ENCODE peak calls at places on chromosomes 16 and 17, in nine cellular contexts. R is ovary, V is tibial nerve, A is adrenal gland, Z is Peyer's patch, H is uterus, S is A549, B is stomach, O is esophagus squamous epithelium. G is an unnamed sample.

GRCh38 chr17:78214016-78214705 is at the start of gene BIRC5:
- DNase-seq in R (peak), V (peak), A (peak), Z (peak), H (peak), S (peak), B (peak), O (peak), G (peak)

GRCh38 chr16:86540894-86541293 is 14.1 kb downstream of the MTHFSD start:
- DNase-seq in R (no peak), V (no peak), A (no peak), Z (no peak), H (no peak), S (no peak), B (no peak), O (no peak), G (no peak)

GRCh38 chr17:10198509-10199249 is at the start of gene GAS7:
- DNase-seq in R (peak), V (peak), A (peak), Z (peak), H (peak), S (no peak), B (peak), O (no peak), G (no peak)

GRCh38 chr16:28610595-28611270 is 889 bp upstream of the SULT1A1 start:
- DNase-seq in R (no peak), V (no peak), A (peak), Z (peak), H (no peak), S (no peak), B (peak), O (no peak), G (no peak)

GRCh38 chr17:17169396-17169795 is 36.7 kb downstream of the PLD6 start:
- DNase-seq in R (no peak), V (no peak), A (no peak), Z (no peak), H (no peak), S (no peak), B (no peak), O (no peak), G (no peak)

GRCh38 chr16:76222087-76222486 is 55.1 kb upstream of the CNTNAP4 start:
- DNase-seq in R (no peak), V (no peak), A (no peak), Z (no peak), H (no peak), S (peak), B (no peak), O (no peak), G (no peak)

GRCh38 chr17:46942441-46943217 is 19.7 kb downstream of the GOSR2 start:
- DNase-seq in R (peak), V (no peak), A (peak), Z (peak), H (peak), S (peak), B (peak), O (no peak), G (no peak)

GRCh38 chr16:62954144-62955032 is 918.1 kb upstream of the CDH8 start:
- DNase-seq in R (no peak), V (no peak), A (no peak), Z (no peak), H (no peak), S (no peak), B (no peak), O (no peak), G (no peak)

GRCh38 chr17:41322264-41322902 is 6.9 kb upstream of the KRTAP17-1 start:
- DNase-seq in R (no peak), V (no peak), A (no peak), Z (no peak), H (no peak), S (peak), B (no peak), O (no peak), G (no peak)

GRCh38 chr17:17743391-17744112 is 62.3 kb downstream of the RAI1 start:
- DNase-seq in R (no peak), V (no peak), A (no peak), Z (no peak), H (no peak), S (no peak), B (no peak), O (no peak), G (no peak)

GRCh38 chr16:68146583-68146982 is 61.4 kb downstream of the NFATC3 start:
- DNase-seq in R (no peak), V (no peak), A (no peak), Z (no peak), H (no peak), S (peak), B (no peak), O (no peak), G (no peak)

GRCh38 chr17:80361495-80362220 is 53.3 kb upstream of the ENDOV start:
- DNase-seq in R (no peak), V (no peak), A (no peak), Z (no peak), H (no peak), S (peak), B (no peak), O (no peak), G (no peak)

GRCh38 chr16:87185983-87186382 is 131.2 kb downstream of the C16orf95 start:
- DNase-seq in R (no peak), V (no peak), A (no peak), Z (no peak), H (no peak), S (no peak), B (no peak), O (no peak), G (no peak)

GRCh38 chr16:88128556-88128955 is 177.3 kb downstream of the BANP start:
- DNase-seq in R (no peak), V (no peak), A (no peak), Z (no peak), H (no peak), S (no peak), B (no peak), O (no peak), G (no peak)

GRCh38 chr17:74599531-74599939 is 7.5 kb upstream of the CD300LD start:
- DNase-seq in R (no peak), V (no peak), A (peak), Z (peak), H (no peak), S (no peak), B (no peak), O (no peak), G (no peak)

GRCh38 chr16:11090947-11091785 is 146.8 kb downstream of the CLEC16A start:
- DNase-seq in R (no peak), V (no peak), A (no peak), Z (no peak), H (no peak), S (no peak), B (no peak), O (no peak), G (no peak)

GRCh38 chr17:64133546-64134215 is 3.7 kb upstream of the ERN1 start:
- DNase-seq in R (no peak), V (no peak), A (no peak), Z (peak), H (no peak), S (peak), B (no peak), O (no peak), G (peak)

GRCh38 chr17:8611135-8611534 is 19.4 kb downstream of the MYH10 start:
- DNase-seq in R (no peak), V (no peak), A (no peak), Z (no peak), H (no peak), S (no peak), B (no peak), O (no peak), G (no peak)

GRCh38 chr16:76197925-76198324 is 79.3 kb upstream of the CNTNAP4 start:
- DNase-seq in R (no peak), V (no peak), A (no peak), Z (no peak), H (no peak), S (no peak), B (no peak), O (no peak), G (no peak)

GRCh38 chr17:19415311-19415710 is 4.3 kb downstream of the RNF112 start:
- DNase-seq in R (no peak), V (no peak), A (no peak), Z (no peak), H (no peak), S (no peak), B (no peak), O (no peak), G (no peak)

GRCh38 chr17:17114592-17115225 is 72.5 kb downstream of the MPRIP start:
- DNase-seq in R (no peak), V (no peak), A (no peak), Z (no peak), H (no peak), S (no peak), B (no peak), O (no peak), G (no peak)

GRCh38 chr17:4365628-4366311 is 705 bp downstream of the UBE2G1 start:
- DNase-seq in R (peak), V (no peak), A (peak), Z (peak), H (peak), S (peak), B (no peak), O (no peak), G (no peak)

GRCh38 chr16:66223176-66223780 is 143.2 kb upstream of the CDH5 start:
- DNase-seq in R (no peak), V (no peak), A (no peak), Z (no peak), H (no peak), S (no peak), B (no peak), O (no peak), G (no peak)

GRCh38 chr16:8660841-8661301 is 13.5 kb upstream of the ABAT start:
- DNase-seq in R (peak), V (peak), A (peak), Z (peak), H (peak), S (peak), B (peak), O (no peak), G (peak)

GRCh38 chr16:80684906-80685305 is 119.5 kb downstream of the CDYL2 start:
- DNase-seq in R (no peak), V (no peak), A (no peak), Z (no peak), H (no peak), S (no peak), B (no peak), O (no peak), G (no peak)

GRCh38 chr17:74288785-74289184 is 14.8 kb downstream of the DNAI2 start:
- DNase-seq in R (no peak), V (no peak), A (no peak), Z (no peak), H (no peak), S (no peak), B (no peak), O (no peak), G (no peak)

GRCh38 chr17:30589431-30589830 is 112.2 kb downstream of the GOSR1 start:
- DNase-seq in R (no peak), V (no peak), A (no peak), Z (no peak), H (no peak), S (no peak), B (no peak), O (no peak), G (no peak)

GRCh38 chr16:48335961-48336360 is 49.3 kb downstream of the SIAH1 start:
- DNase-seq in R (no peak), V (no peak), A (no peak), Z (no peak), H (no peak), S (no peak), B (no peak), O (no peak), G (no peak)

GRCh38 chr16:78230832-78231231 is 131.4 kb downstream of the WWOX start:
- DNase-seq in R (no peak), V (no peak), A (no peak), Z (no peak), H (no peak), S (peak), B (no peak), O (no peak), G (no peak)

GRCh38 chr16:25114121-25114520 is 2.6 kb downstream of the LCMT1 start:
- DNase-seq in R (no peak), V (no peak), A (no peak), Z (no peak), H (no peak), S (no peak), B (no peak), O (no peak), G (no peak)

GRCh38 chr16:24701521-24701951 is 27.9 kb upstream of the TNRC6A start:
- DNase-seq in R (no peak), V (peak), A (peak), Z (no peak), H (no peak), S (peak), B (no peak), O (no peak), G (no peak)

GRCh38 chr16:75550211-75550662 is 5.8 kb downstream of the TMEM231 start:
- DNase-seq in R (no peak), V (no peak), A (peak), Z (peak), H (no peak), S (peak), B (peak), O (no peak), G (no peak)

GRCh38 chr17:29566473-29567361 is at the start of gene ABHD15:
- DNase-seq in R (peak), V (peak), A (peak), Z (peak), H (peak), S (peak), B (peak), O (no peak), G (peak)

GRCh38 chr17:64938925-64939474 is 19.7 kb upstream of the LRRC37A3 start:
- DNase-seq in R (no peak), V (no peak), A (peak), Z (peak), H (no peak), S (peak), B (peak), O (no peak), G (no peak)

GRCh38 chr16:71431176-71431575 is 10.7 kb downstream of the TLE7 start:
- DNase-seq in R (no peak), V (no peak), A (no peak), Z (no peak), H (no peak), S (no peak), B (peak), O (no peak), G (no peak)

GRCh38 chr16:84725481-84726078 is 25.8 kb downstream of the USP10 start:
- DNase-seq in R (no peak), V (no peak), A (no peak), Z (no peak), H (no peak), S (no peak), B (no peak), O (no peak), G (no peak)

GRCh38 chr16:84726670-84727467 is 27.1 kb downstream of the USP10 start:
- DNase-seq in R (no peak), V (no peak), A (no peak), Z (peak), H (no peak), S (no peak), B (no peak), O (no peak), G (no peak)

GRCh38 chr16:84726079-84726669 is 26.4 kb downstream of the USP10 start:
- DNase-seq in R (peak), V (peak), A (peak), Z (peak), H (peak), S (peak), B (peak), O (peak), G (peak)

GRCh38 chr16:84722068-84722467 is 22.3 kb downstream of the USP10 start:
- DNase-seq in R (no peak), V (no peak), A (no peak), Z (no peak), H (no peak), S (no peak), B (no peak), O (no peak), G (no peak)

DNA sequence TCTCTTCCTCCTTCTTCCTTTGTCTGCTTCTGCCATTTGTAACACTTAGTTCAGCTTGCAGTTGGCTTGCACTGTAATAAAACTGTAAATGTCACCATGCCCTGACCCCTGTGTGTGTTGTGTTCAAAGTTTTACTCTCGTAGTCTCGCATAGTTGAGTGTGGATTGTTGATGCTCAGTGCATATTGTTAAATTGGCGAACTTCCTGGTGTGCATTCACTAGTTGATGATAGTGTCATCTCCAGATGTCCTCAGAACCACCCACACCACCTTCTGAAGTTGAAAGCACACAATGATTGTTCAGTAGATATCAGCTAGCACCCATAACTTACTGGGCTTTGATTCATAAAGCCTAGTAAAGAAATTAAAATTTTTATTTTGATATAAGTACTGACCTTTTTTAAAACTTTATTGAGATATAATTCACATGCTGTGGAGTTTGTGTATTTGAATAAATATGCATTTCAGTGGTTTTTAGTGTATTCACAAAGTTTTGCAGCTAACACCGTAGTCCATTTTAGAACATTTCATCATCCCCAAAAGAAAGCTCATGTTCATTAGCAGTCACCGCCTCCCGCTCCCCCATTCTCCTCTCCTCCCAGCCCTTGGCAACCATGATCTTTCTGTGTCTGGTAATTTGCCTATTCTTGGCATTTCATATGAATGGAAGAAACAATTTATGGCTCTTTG is 25.0 kb downstream of the USP10 start:
- DNase-seq in R (no peak), V (no peak), A (no peak), Z (no peak), H (peak), S (no peak), B (no peak), O (no peak), G (no peak)
- H3K4me3 ChIP-seq in R (no peak), V (no peak), A (no peak), Z (no peak), H (no peak), S (no peak), B (no peak), O (no peak), G (no peak)

GRCh38 chr17:2085648-2085949 is 30.7 kb downstream of the HIC1 start:
- DNase-seq in R (peak), V (no peak), A (no peak), Z (no peak), H (peak), S (no peak), B (no peak), O (no peak), G (no peak)

GRCh38 chr17:2084766-2085647 is 30.1 kb downstream of the HIC1 start:
- DNase-seq in R (peak), V (peak), A (peak), Z (peak), H (peak), S (peak), B (no peak), O (no peak), G (peak)

GRCh38 chr17:2084129-2084765 is 29.3 kb downstream of the HIC1 start:
- DNase-seq in R (no peak), V (peak), A (no peak), Z (peak), H (peak), S (peak), B (no peak), O (no peak), G (peak)

GRCh38 chr17:2082003-2082862 is 27.3 kb downstream of the HIC1 start:
- DNase-seq in R (no peak), V (no peak), A (no peak), Z (no peak), H (no peak), S (no peak), B (no peak), O (no peak), G (no peak)

DNA sequence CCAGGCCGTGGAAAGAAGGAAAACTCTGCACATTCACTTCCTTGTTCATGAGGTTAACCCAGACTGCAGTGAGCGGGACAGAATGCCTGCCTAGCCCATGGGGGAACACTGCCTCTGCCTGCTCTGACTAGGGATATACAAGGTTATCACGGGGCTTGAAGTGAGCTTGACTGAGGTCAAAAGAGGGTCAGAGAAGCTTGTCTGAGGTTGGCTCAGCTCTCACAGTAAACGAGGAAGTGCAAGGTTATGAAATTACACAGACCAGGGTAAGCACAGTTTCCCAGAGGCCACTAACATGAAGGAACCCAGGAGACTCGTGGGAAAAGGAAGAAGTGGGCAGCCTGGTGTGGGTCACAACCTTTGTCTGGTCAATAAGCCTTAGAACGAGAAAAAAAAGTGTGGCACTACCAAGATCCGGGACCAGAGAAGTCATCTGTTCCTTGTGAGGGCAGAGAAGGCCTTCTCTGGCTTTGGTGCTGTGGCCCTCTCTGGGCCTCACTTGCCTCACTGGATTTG is 28.8 kb downstream of the HIC1 start:
- DNase-seq in R (peak), V (no peak), A (peak), Z (peak), H (no peak), S (peak), B (no peak), O (no peak), G (no peak)
- TF ChIP-seq POLR2A in R (no peak), V (no peak), A (peak), Z (no peak), H (no peak), S (no peak), B (no peak), O (no peak), G (no peak)

DNA sequence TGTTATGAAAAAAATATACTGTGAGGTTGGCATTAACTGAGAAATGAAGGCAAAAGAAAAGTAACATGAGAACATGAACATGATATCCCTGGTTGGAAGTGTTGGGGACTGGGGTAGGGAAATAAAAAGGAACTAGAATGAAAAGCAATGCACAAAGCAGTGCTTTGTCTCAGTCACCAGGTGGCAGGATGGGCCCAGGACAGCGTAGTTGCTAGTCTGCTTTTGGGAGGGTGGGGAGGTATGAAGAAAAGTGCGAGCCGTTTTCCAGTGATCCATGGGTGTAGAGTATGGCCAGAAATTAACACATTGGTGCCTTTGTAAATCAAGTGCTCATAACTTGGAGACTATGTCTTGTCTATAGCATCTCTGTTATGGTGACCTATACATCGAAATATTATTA is 662.5 kb upstream of the SALL1 start:
- DNase-seq in R (no peak), V (no peak), A (no peak), Z (no peak), H (no peak), S (no peak), B (no peak), O (no peak), G (no peak)
- TF ChIP-seq CTCF in R (no peak), V (no peak), A (no peak), Z (no peak), H (no peak), S (no peak), B (no peak), O (no peak), G (no peak)

DNA sequence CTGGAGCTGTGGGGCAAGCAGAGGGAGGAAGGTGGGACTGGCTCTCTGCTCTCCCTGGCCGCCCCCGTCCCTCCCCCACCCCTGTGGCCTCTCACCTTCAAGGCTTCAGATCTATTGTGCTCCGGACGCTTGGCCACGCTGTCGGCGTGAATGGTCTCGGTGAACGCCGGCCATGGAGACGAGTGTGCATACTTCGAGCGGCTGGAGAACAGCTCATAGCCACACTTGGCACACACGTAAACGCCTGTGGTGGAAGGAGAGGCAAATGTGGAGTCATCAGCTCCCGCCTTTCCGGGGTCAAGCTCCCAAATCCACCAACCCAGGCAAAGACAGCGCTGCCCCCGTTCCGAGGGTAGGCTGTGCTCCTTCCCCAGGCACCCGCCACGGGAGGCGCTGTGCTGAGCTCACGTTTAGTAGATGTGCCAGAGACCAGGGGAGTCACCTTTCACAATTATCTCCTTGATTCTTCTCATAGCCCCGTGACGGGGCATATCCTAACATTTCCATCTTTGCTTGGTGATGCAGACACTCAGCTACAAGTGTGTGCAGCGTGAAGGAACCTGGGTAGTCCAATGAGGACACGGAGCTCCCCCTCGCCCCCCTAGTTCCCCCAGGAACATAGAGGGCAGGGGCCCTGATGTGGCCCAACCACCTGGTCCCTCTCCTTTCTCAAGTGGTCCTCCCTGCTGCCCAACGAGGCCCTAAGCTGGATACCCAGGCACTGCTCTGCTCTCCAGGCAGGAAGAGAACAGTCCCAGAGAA is 1.7 kb downstream of the MSRB1 start:
- DNase-seq in R (no peak), V (no peak), A (no peak), Z (no peak), H (no peak), S (no peak), B (no peak), O (no peak), G (no peak)
- H3K4me3 ChIP-seq in R (no peak), V (no peak), A (no peak), Z (no peak), H (no peak), S (peak), B (peak), O (peak), G (no peak)